ENCODE peak calls at places on chromosomes 11 and 22, in ten cellular contexts. K is stomach, A is K562, R is SK-N-SH, W is endothelial cell of umbilical vein, M is GM12878, T is transverse colon, Y is suprapubic skin, H is HCT116, Q is upper lobe of left lung. F is an unnamed sample.
A peak's percentile ranks its signal among the peaks of the same experiment; 100 is the strongest.

GRCh38 chr22:37021710-37022482 is 2.4 kb downstream of the MPST start:
- DNase-seq in K (peak; percentile 62), A (peak; percentile 57), R (peak; percentile 82), W (peak; percentile 23), M (no peak), T (peak; percentile 53), Y (no peak), H (peak; percentile 27), Q (peak; percentile 59), F (peak; percentile 89)

GRCh38 chr11:84722583-84723108 is 904.5 kb downstream of the DLG2 start:
- DNase-seq in K (no peak), A (no peak), R (no peak), W (no peak), M (no peak), T (no peak), Y (no peak), H (no peak), Q (no peak), F (no peak)

GRCh38 chr22:34579519-34579918 is 486.4 kb upstream of the ISX start:
- DNase-seq in K (no peak), A (no peak), R (no peak), W (no peak), M (no peak), T (no peak), Y (no peak), H (no peak), Q (no peak), F (no peak)

GRCh38 chr22:20013382-20013871 is 3.2 kb downstream of the ARVCF start:
- DNase-seq in K (peak; percentile 51), A (peak; percentile 87), R (peak; percentile 86), W (peak; percentile 67), M (no peak), T (peak; percentile 38), Y (no peak), H (no peak), Q (peak; percentile 55), F (peak; percentile 86)

GRCh38 chr11:2300290-2300935 is 1.3 kb downstream of the C11orf21 start:
- DNase-seq in K (peak; percentile 25), A (no peak), R (no peak), W (no peak), M (no peak), T (no peak), Y (peak; percentile 79), H (no peak), Q (peak; percentile 25), F (peak; percentile 85)

GRCh38 chr11:27485930-27486773 is 13.6 kb upstream of the LGR4 start:
- DNase-seq in K (no peak), A (peak; percentile 44), R (peak; percentile 40), W (peak; percentile 75), M (no peak), T (no peak), Y (no peak), H (peak; percentile 37), Q (no peak), F (no peak)

GRCh38 chr11:86606849-86607481 is 65.5 kb downstream of the ME3 start:
- DNase-seq in K (no peak), A (no peak), R (no peak), W (peak; percentile 97), M (no peak), T (no peak), Y (no peak), H (no peak), Q (no peak), F (no peak)

GRCh38 chr11:46693597-46694012 is 6.8 kb downstream of the ARHGAP1 start:
- DNase-seq in K (no peak), A (no peak), R (no peak), W (no peak), M (no peak), T (no peak), Y (no peak), H (no peak), Q (no peak), F (no peak)

GRCh38 chr22:32950366-32950765 is 107.8 kb downstream of the SYN3 start:
- DNase-seq in K (no peak), A (no peak), R (peak; percentile 18), W (no peak), M (no peak), T (no peak), Y (no peak), H (no peak), Q (no peak), F (no peak)

GRCh38 chr11:12581923-12582322 is 92.3 kb upstream of the TEAD1 start:
- DNase-seq in K (no peak), A (no peak), R (no peak), W (peak; percentile 3), M (no peak), T (no peak), Y (no peak), H (peak; percentile 38), Q (peak; percentile 81), F (no peak)

GRCh38 chr11:122113836-122114235 is 2.2 kb downstream of the BLID start:
- DNase-seq in K (no peak), A (no peak), R (no peak), W (no peak), M (no peak), T (no peak), Y (no peak), H (no peak), Q (no peak), F (no peak)

GRCh38 chr22:18024956-18025720 is 777 bp upstream of the MICAL3 start:
- DNase-seq in K (no peak), A (no peak), R (peak; percentile 47), W (no peak), M (no peak), T (no peak), Y (no peak), H (no peak), Q (no peak), F (peak; percentile 53)

GRCh38 chr11:11931461-11932055 is 76.9 kb downstream of the DKK3 start:
- DNase-seq in K (no peak), A (peak; percentile 26), R (peak; percentile 47), W (peak; percentile 79), M (no peak), T (no peak), Y (no peak), H (peak; percentile 38), Q (no peak), F (no peak)

GRCh38 chr22:42263944-42264343 is 6.5 kb downstream of the TCF20 start:
- DNase-seq in K (no peak), A (no peak), R (no peak), W (no peak), M (no peak), T (no peak), Y (no peak), H (no peak), Q (no peak), F (no peak)

GRCh38 chr22:42257386-42257785 is 13.1 kb downstream of the TCF20 start:
- DNase-seq in K (no peak), A (no peak), R (no peak), W (no peak), M (no peak), T (no peak), Y (no peak), H (no peak), Q (no peak), F (no peak)

GRCh38 chr22:42258126-42258525 is 12.3 kb downstream of the TCF20 start:
- DNase-seq in K (no peak), A (no peak), R (no peak), W (no peak), M (no peak), T (no peak), Y (no peak), H (no peak), Q (no peak), F (no peak)

GRCh38 chr22:42262964-42263363 is 7.5 kb downstream of the TCF20 start:
- DNase-seq in K (no peak), A (no peak), R (no peak), W (no peak), M (peak; percentile 24), T (no peak), Y (no peak), H (no peak), Q (no peak), F (no peak)

GRCh38 chr22:42261266-42261665 is 9.2 kb downstream of the TCF20 start:
- DNase-seq in K (no peak), A (no peak), R (no peak), W (no peak), M (no peak), T (no peak), Y (no peak), H (no peak), Q (no peak), F (no peak)
- H3K4me1 ChIP-seq in K (peaks cover 79% of the 10 kb centered on the region), A (no peaks in the 10 kb centered on the region), R (no peaks in the 10 kb centered on the region), W (no peaks in the 10 kb centered on the region), M (peaks cover 13% of the 10 kb centered on the region), T (peaks cover 11% of the 10 kb centered on the region), Y (peaks cover 11% of the 10 kb centered on the region), H (no peaks in the 10 kb centered on the region), Q (peaks cover 15% of the 10 kb centered on the region), F (peaks cover 30% of the 10 kb centered on the region)

GRCh38 chr11:45657496-45658260 is 7.7 kb downstream of the CHST1 start:
- DNase-seq in K (no peak), A (no peak), R (no peak), W (no peak), M (no peak), T (no peak), Y (peak; percentile 44), H (no peak), Q (no peak), F (no peak)

GRCh38 chr11:45659818-45660160 is 5.6 kb downstream of the CHST1 start:
- DNase-seq in K (no peak), A (no peak), R (peak; percentile 79), W (no peak), M (no peak), T (no peak), Y (no peak), H (no peak), Q (no peak), F (no peak)

GRCh38 chr11:45659031-45659817 is 6.2 kb downstream of the CHST1 start:
- DNase-seq in K (no peak), A (no peak), R (no peak), W (no peak), M (no peak), T (no peak), Y (no peak), H (no peak), Q (no peak), F (peak; percentile 64)

GRCh38 chr11:45660717-45661416 is 4.6 kb downstream of the CHST1 start:
- DNase-seq in K (no peak), A (no peak), R (no peak), W (no peak), M (no peak), T (no peak), Y (no peak), H (no peak), Q (no peak), F (peak; percentile 29)

GRCh38 chr11:45658292-45658991 is 7.0 kb downstream of the CHST1 start:
- DNase-seq in K (peak; percentile 34), A (no peak), R (no peak), W (peak; percentile 96), M (no peak), T (peak; percentile 44), Y (no peak), H (no peak), Q (peak; percentile 61), F (peak; percentile 85)
- TF ChIP-seq POLR2AphosphoS5 in K (no peak), A (no peak), R (no peak), W (peak; percentile 61), M (no peak), T (no peak), Y (no peak), H (no peak), Q (peak; percentile 62), F (peak; percentile 50)

GRCh38 chr11:71192629-71193028 is 59.7 kb downstream of the SHANK2 start:
- DNase-seq in K (no peak), A (no peak), R (no peak), W (no peak), M (no peak), T (no peak), Y (no peak), H (no peak), Q (no peak), F (no peak)
- H3K9me3 ChIP-seq in K (no peaks in the 10 kb centered on the region), A (no peaks in the 10 kb centered on the region), R (no peaks in the 10 kb centered on the region), W (peaks cover 8% of the 10 kb centered on the region), M (no peaks in the 10 kb centered on the region), T (no peaks in the 10 kb centered on the region), Y (no peaks in the 10 kb centered on the region), H (no peaks in the 10 kb centered on the region), Q (no peaks in the 10 kb centered on the region), F (no peaks in the 10 kb centered on the region)

GRCh38 chr11:65120831-65121230 is 1.1 kb downstream of the FAU start:
- DNase-seq in K (no peak), A (peak; percentile 3), R (no peak), W (no peak), M (no peak), T (no peak), Y (no peak), H (no peak), Q (no peak), F (no peak)
- H3K4me1 ChIP-seq in K (peaks cover 83% of the 10 kb centered on the region), A (peaks cover 34% of the 10 kb centered on the region), R (peaks cover 18% of the 10 kb centered on the region), W (peaks cover 18% of the 10 kb centered on the region), M (peaks cover 25% of the 10 kb centered on the region), T (peaks cover 36% of the 10 kb centered on the region), Y (peaks cover 61% of the 10 kb centered on the region), H (peaks cover 32% of the 10 kb centered on the region), Q (peaks cover 32% of the 10 kb centered on the region), F (peaks cover 74% of the 10 kb centered on the region)